ENCODE peak calls at places on chromosomes 11 and 22, in five cellular contexts. C is HepG2, P is GM12878, Y is upper lobe of left lung, S is HCT116. E is an unnamed sample.
A peak's percentile ranks its signal among the peaks of the same experiment; 100 is the strongest.

GRCh38 chr11:18309691-18310090 is 12.2 kb downstream of the HPS5 start:
- ATAC-seq in C (no peak), P (no peak), Y (no peak), S (no peak), E (no peak)

GRCh38 chr11:14973621-14974020 is 1.5 kb upstream of the CALCA start:
- ATAC-seq in C (no peak), P (peak; percentile 62), Y (no peak), S (no peak), E (peak; percentile 6)

GRCh38 chr11:10564030-10564429 is 4.4 kb downstream of the LYVE1 start:
- ATAC-seq in C (no peak), P (no peak), Y (no peak), S (no peak), E (no peak)

GRCh38 chr22:42930810-42931420 is 73.8 kb upstream of the ARFGAP3 start:
- ATAC-seq in C (peak; percentile 25), P (peak; percentile 33), Y (peak; percentile 17), S (peak; percentile 97), E (peak; percentile 2)

GRCh38 chr11:109421981-109422590 is at the start of gene C11orf87:
- ATAC-seq in C (no peak), P (no peak), Y (peak; percentile 52), S (no peak), E (no peak)

GRCh38 chr11:33016654-33017053 is 976 bp downstream of the DEPDC7 start:
- ATAC-seq in C (no peak), P (no peak), Y (no peak), S (no peak), E (no peak)

GRCh38 chr11:47111318-47111804 is 65.3 kb downstream of the ARFGAP2 start:
- ATAC-seq in C (no peak), P (peak; percentile 96), Y (no peak), S (no peak), E (no peak)

GRCh38 chr22:24141586-24141985 is 39.7 kb upstream of the SUSD2 start:
- ATAC-seq in C (no peak), P (peak; percentile 84), Y (no peak), S (no peak), E (no peak)

GRCh38 chr22:19855504-19856409 is 1.1 kb upstream of the GNB1L start:
- ATAC-seq in C (peak; percentile 58), P (peak; percentile 56), Y (peak; percentile 36), S (peak; percentile 42), E (peak; percentile 10)

GRCh38 chr11:88689548-88690240 is 352.2 kb upstream of the CTSC start:
- ATAC-seq in C (no peak), P (no peak), Y (no peak), S (no peak), E (no peak)

GRCh38 chr22:27724706-27725105 is 76.8 kb downstream of the MN1 start:
- ATAC-seq in C (no peak), P (no peak), Y (no peak), S (no peak), E (no peak)

GRCh38 chr11:33912405-33913361 is 20.8 kb upstream of the LMO2 start:
- ATAC-seq in C (no peak), P (peak; percentile 98), Y (peak; percentile 89), S (peak; percentile 52), E (peak; percentile 85)

GRCh38 chr22:30992565-30992964 is 23.5 kb downstream of the TUG1 start:
- ATAC-seq in C (no peak), P (no peak), Y (no peak), S (no peak), E (no peak)

GRCh38 chr11:61129608-61130523 is 27.6 kb downstream of the CD5 start:
- ATAC-seq in C (peak; percentile 90), P (peak; percentile 97), Y (peak; percentile 93), S (peak; percentile 95), E (peak; percentile 87)

GRCh38 chr11:92152245-92152644 is 72.4 kb upstream of the FAT3 start:
- ATAC-seq in C (peak; percentile 87), P (peak; percentile 52), Y (no peak), S (no peak), E (no peak)

GRCh38 chr11:75423721-75424120 is 9.3 kb downstream of the KLHL35 start:
- ATAC-seq in C (no peak), P (no peak), Y (no peak), S (no peak), E (no peak)

GRCh38 chr11:22539851-22540376 is 85.7 kb downstream of the FANCF start:
- ATAC-seq in C (peak; percentile 76), P (peak; percentile 74), Y (peak; percentile 36), S (no peak), E (no peak)

GRCh38 chr11:130897262-130898182 is 18.8 kb downstream of the SNX19 start:
- ATAC-seq in C (no peak), P (no peak), Y (peak; percentile 80), S (no peak), E (peak; percentile 92)

GRCh38 chr11:15194671-15195415 is 80.1 kb downstream of the INSC start:
- ATAC-seq in C (peak; percentile 46), P (no peak), Y (no peak), S (no peak), E (no peak)

GRCh38 chr11:10305262-10305963 is 540 bp downstream of the ADM start:
- ATAC-seq in C (peak; percentile 39), P (no peak), Y (peak; percentile 9), S (no peak), E (no peak)

GRCh38 chr11:70471254-70471653 is 72.9 kb downstream of the CTTN start:
- ATAC-seq in C (no peak), P (peak; percentile 73), Y (peak; percentile 33), S (peak; percentile 88), E (no peak)

GRCh38 chr11:13669544-13670488 is 1.3 kb downstream of the FAR1 start:
- ATAC-seq in C (no peak), P (no peak), Y (no peak), S (no peak), E (no peak)

GRCh38 chr11:105202844-105203548 is 63.4 kb upstream of the CARD18 start:
- ATAC-seq in C (peak; percentile 96), P (no peak), Y (no peak), S (peak; percentile 68), E (no peak)

GRCh38 chr11:9992306-9992705 is 301.7 kb downstream of the SBF2 start:
- ATAC-seq in C (no peak), P (no peak), Y (no peak), S (no peak), E (no peak)

GRCh38 chr11:128553662-128554392 is 33.5 kb downstream of the ETS1 start:
- ATAC-seq in C (no peak), P (no peak), Y (no peak), S (peak; percentile 58), E (no peak)

GRCh38 chr11:56841210-56841810 is 92.8 kb upstream of the OR9G4 start:
- ATAC-seq in C (peak; percentile 63), P (peak; percentile 68), Y (peak; percentile 78), S (peak; percentile 57), E (no peak)

GRCh38 chr11:15569626-15570025 is 454.9 kb downstream of the INSC start:
- ATAC-seq in C (no peak), P (no peak), Y (peak; percentile 54), S (no peak), E (peak; percentile 25)

DNA sequence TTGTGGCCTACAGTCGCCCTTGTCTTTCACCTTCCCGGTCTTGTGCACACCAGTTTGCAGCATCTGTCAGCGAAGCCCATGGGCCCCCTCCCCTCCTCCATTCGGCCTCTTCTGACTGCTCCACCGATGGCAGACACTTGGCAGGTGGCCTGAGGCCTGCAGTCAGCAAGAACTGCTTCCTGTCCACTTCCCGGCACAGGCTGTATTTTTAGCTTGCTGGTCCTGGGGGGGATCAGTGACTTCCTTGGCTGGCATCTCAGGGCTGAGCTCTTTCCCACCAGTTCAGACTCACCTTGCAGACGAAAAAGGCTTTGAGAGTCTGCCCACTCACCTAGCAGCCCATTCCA is 106.4 kb downstream of the SYN3 start:
- ATAC-seq in C (no peak), P (no peak), Y (peak; percentile 16), S (no peak), E (no peak)
- TF ChIP-seq POLR2AphosphoS5 in C (no peak), P (no peak), Y (peak; percentile 90), S (no peak), E (peak; percentile 50)

GRCh38 chr11:43311791-43312607 is at the start of gene API5:
- ATAC-seq in C (peak; percentile 99), P (peak; percentile 98), Y (peak; percentile 100), S (peak; percentile 99), E (peak; percentile 99)
- TF ChIP-seq POLR2A in C (peak; percentile 92), P (peak; percentile 93), Y (no peak), S (peak; percentile 73), E (peak; percentile 63)

DNA sequence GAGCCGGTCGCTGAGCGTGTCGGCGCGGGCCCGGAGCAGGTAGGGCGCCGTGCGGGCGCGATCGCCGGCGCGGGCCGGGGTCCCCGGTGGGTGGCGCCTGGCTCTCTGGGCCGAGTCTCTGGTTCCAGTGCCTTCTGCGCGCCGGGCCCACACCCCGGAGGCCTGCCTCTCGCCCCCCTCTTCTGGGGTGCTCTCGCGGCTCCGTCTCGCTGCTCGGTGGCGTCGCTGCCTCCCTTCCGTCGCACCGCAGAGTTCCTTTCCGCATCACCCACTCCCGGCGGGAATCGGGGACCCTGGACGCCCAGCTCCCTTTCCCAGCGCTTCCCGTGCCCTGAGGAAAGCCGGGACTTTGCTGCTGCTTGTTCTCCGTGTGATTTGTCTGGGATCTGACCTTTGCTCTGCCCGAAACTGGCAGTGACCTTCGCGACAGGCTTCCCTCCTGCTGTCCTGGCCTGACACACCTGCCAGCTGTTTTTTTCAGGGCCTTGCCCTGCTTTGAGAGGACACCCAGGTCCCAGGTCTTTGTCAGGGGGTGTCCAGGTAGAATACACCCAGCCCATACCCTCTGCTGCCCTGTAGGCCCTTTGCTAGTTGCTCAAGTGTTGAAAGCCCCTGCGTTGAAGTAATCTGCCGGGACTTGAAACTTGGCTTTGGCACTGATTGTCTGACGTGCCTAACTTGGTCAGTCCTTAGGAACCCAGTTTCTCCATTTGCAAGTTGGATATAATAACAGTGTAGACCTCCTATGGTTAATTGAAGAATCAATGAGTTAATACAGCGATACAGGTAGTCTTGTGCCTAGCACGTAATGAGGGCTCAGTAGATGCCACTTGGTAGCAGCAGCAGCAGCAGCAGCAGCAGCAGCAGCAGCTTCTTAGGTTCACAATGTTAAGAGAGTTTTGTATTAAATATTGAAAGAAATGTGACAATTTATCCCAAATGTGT is 791 bp downstream of the FDX1 start:
- ATAC-seq in C (peak; percentile 73), P (peak; percentile 48), Y (peak; percentile 60), S (peak; percentile 56), E (peak; percentile 66)
- TF ChIP-seq POLR2AphosphoS5 in C (peak; percentile 50), P (no peak), Y (no peak), S (no peak), E (no peak)

GRCh38 chr11:115199501-115199900 is 304.7 kb downstream of the CADM1 start:
- ATAC-seq in C (no peak), P (no peak), Y (no peak), S (no peak), E (no peak)

GRCh38 chr11:115201121-115201792 is 303.0 kb downstream of the CADM1 start:
- ATAC-seq in C (no peak), P (no peak), Y (peak; percentile 85), S (no peak), E (no peak)

GRCh38 chr11:115198301-115198700 is 305.9 kb downstream of the CADM1 start:
- ATAC-seq in C (no peak), P (no peak), Y (no peak), S (no peak), E (no peak)

GRCh38 chr11:115202900-115203552 is 301.2 kb downstream of the CADM1 start:
- ATAC-seq in C (no peak), P (no peak), Y (no peak), S (no peak), E (no peak)

DNA sequence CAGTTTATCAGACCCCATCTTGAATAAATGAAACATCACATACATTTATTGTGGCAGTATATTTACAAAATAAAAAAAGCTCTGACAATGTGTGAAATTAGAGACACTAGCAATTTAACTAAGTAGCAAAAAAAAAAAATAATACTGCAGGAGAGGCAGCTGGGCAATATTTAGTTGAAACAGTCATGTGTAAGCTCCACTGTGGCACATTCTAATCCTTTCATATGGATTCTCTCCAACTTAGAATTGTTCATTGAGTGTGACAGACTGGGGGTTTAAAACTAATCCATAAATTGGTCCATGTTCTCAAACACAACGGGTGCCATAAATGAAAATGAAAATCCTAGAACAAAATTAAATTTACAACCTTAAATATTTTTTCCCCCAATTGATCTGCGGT is 302.2 kb downstream of the CADM1 start:
- ATAC-seq in C (no peak), P (no peak), Y (no peak), S (no peak), E (no peak)
- TF ChIP-seq POLR2A in C (no peak), P (no peak), Y (no peak), S (no peak), E (no peak)

E was measured in gastroesophageal sphincter.